ENCODE peak calls at places on chromosomes 5 and 9, in six cellular contexts. C is GM13977; J is CD8-positive, alpha-beta T cell; Q is fibroblast of lung; I is WTC11; S is BE2C. W is an unnamed sample.

GRCh38 chr5:155954739-155955445 is 372.1 kb upstream of the SGCD start:
- DNase-seq in J (no peak), S (no peak), Q (peak), C (no peak), I (no peak), W (no peak)

GRCh38 chr5:119307170-119307569 is 48.6 kb upstream of the TNFAIP8 start:
- DNase-seq in I (no peak), S (no peak), Q (no peak), J (no peak), C (no peak), W (no peak)

GRCh38 chr9:13627502-13627901 is 348.0 kb upstream of the MPDZ start:
- DNase-seq in S (no peak), I (no peak), Q (no peak), C (no peak), J (no peak), W (no peak)

GRCh38 chr9:91320299-91320698 is 41.4 kb downstream of the AUH start:
- DNase-seq in C (no peak), J (no peak), Q (no peak), I (no peak), S (no peak), W (no peak)

GRCh38 chr9:128106181-128106939 is 21.2 kb downstream of the PTGES2 start:
- DNase-seq in C (no peak), J (no peak), I (no peak), Q (no peak), S (no peak), W (no peak)

GRCh38 chr9:96061293-96061987 is 185.9 kb downstream of the ERCC6L2 start:
- DNase-seq in C (peak), S (peak), Q (peak), I (peak), J (peak), W (peak)

GRCh38 chr9:131817627-131818026 is 77.8 kb upstream of the RAPGEF1 start:
- DNase-seq in S (peak), I (no peak), C (no peak), J (no peak), Q (no peak), W (no peak)

GRCh38 chr5:123089971-123090640 is 1.1 kb downstream of the PRDM6 start:
- DNase-seq in Q (no peak), S (peak), J (no peak), I (peak), C (peak), W (peak)

GRCh38 chr9:78574354-78575036 is 277.6 kb downstream of the PSAT1 start:
- DNase-seq in Q (peak), C (no peak), J (no peak), I (no peak), S (no peak), W (no peak)

GRCh38 chr5:169637856-169638190 is 748 bp downstream of the DOCK2 start:
- DNase-seq in I (no peak), C (peak), J (peak), Q (no peak), S (no peak), W (no peak)

GRCh38 chr9:128340691-128341434 is 536 bp downstream of the SLC27A4 start:
- DNase-seq in C (no peak), Q (peak), I (peak), S (peak), J (no peak), W (peak)

GRCh38 chr5:87383216-87383615 is 29.5 kb downstream of the CCNH start:
- DNase-seq in S (no peak), I (no peak), C (no peak), J (no peak), Q (peak), W (no peak)

GRCh38 chr9:115278241-115279035 is 160.5 kb upstream of the TNC start:
- DNase-seq in Q (no peak), C (peak), S (no peak), I (no peak), J (no peak), W (no peak)

GRCh38 chr9:137301086-137301947 is 754 bp downstream of the NRARP start:
- DNase-seq in Q (peak), S (peak), J (no peak), I (peak), C (no peak), W (peak)

GRCh38 chr9:98929096-98929495 is 14.6 kb upstream of the COL15A1 start:
- DNase-seq in J (no peak), Q (peak), S (no peak), C (no peak), I (no peak), W (no peak)

GRCh38 chr5:149937610-149938009 is 7.0 kb downstream of the PDE6A start:
- DNase-seq in C (no peak), J (no peak), Q (no peak), I (no peak), S (no peak), W (no peak)

GRCh38 chr9:135478858-135479468 is 619 bp upstream of the PPP1R26 start:
- DNase-seq in Q (peak), C (peak), J (no peak), I (peak), S (no peak), W (no peak)

GRCh38 chr5:59367791-59368394 is 525.6 kb downstream of the PDE4D start:
- DNase-seq in I (peak), C (peak), Q (peak), J (peak), S (peak), W (peak)

GRCh38 chr9:86983260-86984255 is 36.3 kb upstream of the GAS1 start:
- DNase-seq in S (no peak), Q (peak), I (no peak), C (no peak), J (no peak), W (no peak)

GRCh38 chr9:83130541-83130940 is 67.6 kb upstream of the RASEF start:
- DNase-seq in J (no peak), S (no peak), I (no peak), C (no peak), Q (no peak), W (no peak)

GRCh38 chr5:69250593-69250992 is 15.9 kb downstream of the CDK7 start:
- DNase-seq in C (no peak), I (no peak), J (no peak), Q (no peak), S (no peak), W (no peak)

GRCh38 chr5:115457985-115458384 is 86.6 kb downstream of the FEM1C start:
- DNase-seq in C (no peak), Q (no peak), I (no peak), S (no peak), J (no peak), W (no peak)

GRCh38 chr5:119343766-119344165 is 12.1 kb upstream of the TNFAIP8 start:
- DNase-seq in S (no peak), I (no peak), J (no peak), C (no peak), Q (peak), W (no peak)

GRCh38 chr9:121811140-121811539 is 159.7 kb downstream of the DAB2IP start:
- DNase-seq in Q (no peak), I (no peak), J (no peak), S (no peak), C (no peak), W (no peak)

GRCh38 chr5:159290741-159291140 is 27.7 kb downstream of the UBLCP1 start:
- DNase-seq in S (no peak), C (no peak), I (no peak), Q (no peak), J (no peak), W (no peak)

GRCh38 chr5:73264626-73265025 is 91.6 kb downstream of the TMEM174 start:
- DNase-seq in Q (no peak), C (no peak), I (no peak), J (no peak), S (no peak), W (no peak)

GRCh38 chr9:98888794-98889495 is 54.8 kb upstream of the COL15A1 start:
- DNase-seq in C (no peak), Q (peak), I (no peak), S (no peak), J (no peak), W (no peak)

GRCh38 chr5:42612997-42613396 is 143.6 kb upstream of the CCDC152 start:
- DNase-seq in J (no peak), Q (peak), I (no peak), C (no peak), S (no peak), W (no peak)

GRCh38 chr9:22160235-22160634 is 151.1 kb upstream of the CDKN2B start:
- DNase-seq in I (no peak), S (no peak), C (no peak), Q (no peak), J (no peak), W (no peak)

GRCh38 chr5:176188085-176188484 is 50.1 kb upstream of the SIMC1 start:
- DNase-seq in J (no peak), S (no peak), I (no peak), C (peak), Q (no peak), W (no peak)

GRCh38 chr9:135478191-135478590 is 1.4 kb upstream of the PPP1R26 start:
- DNase-seq in Q (no peak), I (no peak), S (no peak), J (no peak), C (no peak), W (no peak)

GRCh38 chr9:137357166-137357565 is 55.1 kb upstream of the NRARP start:
- DNase-seq in J (no peak), C (no peak), Q (peak), S (no peak), I (no peak), W (no peak)

GRCh38 chr5:9787813-9788600 is 157.9 kb upstream of the TAS2R1 start:
- DNase-seq in Q (no peak), I (no peak), J (no peak), C (no peak), S (no peak), W (no peak)

GRCh38 chr9:8895498-8896224 is 1096.1 kb upstream of the DMAC1 start:
- DNase-seq in I (no peak), Q (peak), C (peak), S (no peak), J (no peak), W (no peak)

GRCh38 chr9:36894695-36895310 is 139.3 kb downstream of the PAX5 start:
- DNase-seq in S (no peak), Q (no peak), C (no peak), I (no peak), J (no peak), W (no peak)

GRCh38 chr9:36897476-36897875 is 136.6 kb downstream of the PAX5 start:
- DNase-seq in S (no peak), Q (no peak), I (no peak), J (no peak), C (no peak), W (no peak)

GRCh38 chr9:36897019-36897418 is 137.0 kb downstream of the PAX5 start:
- DNase-seq in C (no peak), J (no peak), I (no peak), Q (no peak), S (no peak), W (no peak)

GRCh38 chr9:36895744-36896260 is 138.3 kb downstream of the PAX5 start:
- DNase-seq in I (no peak), J (no peak), S (no peak), Q (no peak), C (no peak), W (no peak)

DNA sequence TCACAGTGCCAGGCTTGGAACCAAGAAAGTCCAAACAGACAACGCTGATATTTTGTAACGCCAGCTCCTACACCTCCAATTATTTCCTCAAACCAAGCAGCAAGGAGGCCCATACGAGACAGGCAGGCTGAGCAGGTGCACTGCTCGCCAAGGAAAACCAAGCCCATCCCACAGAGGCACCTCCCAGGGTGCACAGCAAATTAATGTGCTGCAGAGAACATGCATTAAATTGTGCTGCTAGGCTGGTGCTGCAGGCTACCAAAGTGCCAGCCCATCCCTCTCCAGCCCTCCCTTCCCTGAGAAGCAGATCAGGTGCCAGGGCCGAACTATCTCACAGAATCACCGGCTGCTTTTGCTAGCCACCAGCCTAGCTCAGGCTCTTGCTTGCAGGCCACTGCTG is 137.8 kb downstream of the PAX5 start:
- DNase-seq in J (no peak), S (no peak), C (no peak), I (no peak), Q (no peak), W (no peak)
- TF ChIP-seq CTCF in J (no peak), S (no peak), C (no peak), I (no peak), Q (no peak), W (no peak)

DNA sequence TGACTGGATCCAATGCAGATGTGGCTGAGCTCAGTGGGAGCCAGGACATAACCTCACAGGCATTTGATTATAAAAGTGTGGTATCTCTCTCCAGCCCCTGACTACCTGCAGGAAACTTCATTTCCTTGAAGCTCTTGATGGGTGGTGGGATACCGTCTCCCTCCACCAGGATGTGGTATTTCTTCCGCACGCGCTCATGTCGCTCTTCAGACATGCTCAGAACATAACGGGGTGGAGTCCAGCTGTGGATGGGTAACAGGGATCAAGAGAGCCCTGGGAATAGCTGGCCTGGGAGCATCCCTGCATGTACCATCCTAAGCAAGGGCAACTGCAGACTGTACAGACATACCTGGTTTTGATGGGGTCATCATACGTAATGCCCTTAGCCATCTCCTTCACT is 1.2 kb downstream of the DDX41 start:
- DNase-seq in S (no peak), C (no peak), J (no peak), I (no peak), Q (no peak), W (no peak)
- TF ChIP-seq CTCF in S (no peak), C (no peak), J (no peak), I (no peak), Q (no peak), W (peak)

DNA sequence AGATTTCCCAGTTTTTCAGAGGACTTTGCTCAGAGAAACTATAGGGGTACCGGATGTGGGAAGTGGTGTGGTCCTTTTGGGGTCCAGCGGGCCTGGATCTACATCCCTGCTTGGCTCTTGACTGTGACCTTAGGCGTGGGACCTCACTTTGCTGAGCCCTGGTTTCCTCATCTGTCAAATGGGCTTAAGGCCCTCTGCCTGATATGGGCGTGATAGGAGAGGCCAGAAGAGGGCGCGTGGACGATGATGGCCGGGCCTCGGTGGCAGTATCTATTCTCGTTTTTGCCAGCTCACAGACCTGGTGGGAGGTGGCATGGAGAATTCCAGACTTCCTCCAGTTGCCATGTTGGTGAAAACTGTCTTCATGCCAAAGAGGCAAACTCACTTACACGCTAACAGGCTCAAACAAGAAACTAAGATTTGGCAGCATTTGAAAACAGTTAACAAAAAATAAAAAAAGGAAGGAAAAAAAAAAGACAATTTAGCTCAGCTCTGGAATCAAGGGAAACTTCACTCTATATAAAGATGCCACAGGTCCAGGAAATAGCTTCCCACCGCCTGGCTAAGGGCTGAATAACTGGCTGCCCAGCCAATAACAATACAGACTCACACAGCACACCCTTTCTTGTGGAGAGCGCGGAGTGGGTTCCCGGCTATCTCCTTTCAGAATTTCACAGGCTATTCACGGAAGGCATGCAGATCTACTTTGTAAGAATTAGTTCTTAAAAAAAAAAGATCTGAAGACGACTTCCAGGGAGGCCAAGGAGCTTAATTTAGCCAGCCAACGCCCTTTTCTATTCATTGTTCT is 1.7 kb downstream of the SH3PXD2B start:
- DNase-seq in Q (peak), J (no peak), I (no peak), S (no peak), C (no peak), W (no peak)
- TF ChIP-seq CTCF in Q (no peak), J (no peak), I (no peak), S (peak), C (no peak), W (no peak)

DNA sequence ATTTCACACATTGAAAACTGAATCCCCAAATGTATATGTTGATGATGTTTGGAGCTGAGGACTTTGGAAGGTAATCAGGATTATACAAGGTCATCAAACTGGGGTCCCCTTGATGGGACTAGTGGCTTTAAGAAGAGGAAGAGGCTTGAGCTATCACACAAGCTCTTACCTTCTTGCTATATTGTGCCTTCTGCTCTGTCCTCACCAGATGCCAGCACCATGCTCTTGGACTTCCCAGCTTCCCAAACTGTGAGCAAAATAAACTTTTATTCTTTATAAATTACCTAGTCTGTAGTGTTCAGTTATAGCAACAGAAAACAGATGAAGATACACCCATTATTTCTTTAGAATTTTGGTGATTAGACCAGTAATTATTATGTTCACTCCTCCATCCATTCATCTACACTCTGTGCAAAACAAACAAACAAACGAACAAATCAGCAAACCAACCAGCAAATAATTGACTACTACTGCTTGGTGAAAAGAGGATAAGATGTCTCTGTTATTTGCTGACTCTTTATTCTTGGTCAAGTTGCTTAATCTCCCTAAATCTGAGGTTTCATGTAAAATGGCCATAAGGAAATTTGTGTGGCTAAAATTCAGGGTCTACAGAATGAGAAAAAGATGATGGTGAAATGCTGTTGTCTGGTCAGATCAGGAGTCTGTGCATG is 854.0 kb downstream of the MAT2B start:
- DNase-seq in C (no peak), S (no peak), Q (no peak), J (no peak), I (no peak), W (no peak)
- TF ChIP-seq CTCF in C (no peak), S (no peak), Q (no peak), J (no peak), I (no peak), W (no peak)

GRCh38 chr9:5773324-5773999 is 59.5 kb downstream of the ERMP1 start:
- DNase-seq in I (no peak), J (no peak), Q (no peak), S (peak), C (no peak), W (no peak)
- TF ChIP-seq CTCF in I (no peak), J (no peak), Q (no peak), S (peak), C (peak), W (peak)

GRCh38 chr9:34185778-34186551 is 7.1 kb downstream of the UBAP1 start:
- DNase-seq in J (peak), Q (peak), C (peak), S (no peak), I (no peak), W (no peak)

GRCh38 chr9:34187891-34188240 is 9.0 kb downstream of the UBAP1 start:
- DNase-seq in J (no peak), S (no peak), Q (no peak), I (no peak), C (no peak), W (no peak)

GRCh38 chr9:34195143-34195542 is 16.3 kb downstream of the UBAP1 start:
- DNase-seq in S (no peak), I (no peak), Q (no peak), C (no peak), J (no peak), W (no peak)

DNA sequence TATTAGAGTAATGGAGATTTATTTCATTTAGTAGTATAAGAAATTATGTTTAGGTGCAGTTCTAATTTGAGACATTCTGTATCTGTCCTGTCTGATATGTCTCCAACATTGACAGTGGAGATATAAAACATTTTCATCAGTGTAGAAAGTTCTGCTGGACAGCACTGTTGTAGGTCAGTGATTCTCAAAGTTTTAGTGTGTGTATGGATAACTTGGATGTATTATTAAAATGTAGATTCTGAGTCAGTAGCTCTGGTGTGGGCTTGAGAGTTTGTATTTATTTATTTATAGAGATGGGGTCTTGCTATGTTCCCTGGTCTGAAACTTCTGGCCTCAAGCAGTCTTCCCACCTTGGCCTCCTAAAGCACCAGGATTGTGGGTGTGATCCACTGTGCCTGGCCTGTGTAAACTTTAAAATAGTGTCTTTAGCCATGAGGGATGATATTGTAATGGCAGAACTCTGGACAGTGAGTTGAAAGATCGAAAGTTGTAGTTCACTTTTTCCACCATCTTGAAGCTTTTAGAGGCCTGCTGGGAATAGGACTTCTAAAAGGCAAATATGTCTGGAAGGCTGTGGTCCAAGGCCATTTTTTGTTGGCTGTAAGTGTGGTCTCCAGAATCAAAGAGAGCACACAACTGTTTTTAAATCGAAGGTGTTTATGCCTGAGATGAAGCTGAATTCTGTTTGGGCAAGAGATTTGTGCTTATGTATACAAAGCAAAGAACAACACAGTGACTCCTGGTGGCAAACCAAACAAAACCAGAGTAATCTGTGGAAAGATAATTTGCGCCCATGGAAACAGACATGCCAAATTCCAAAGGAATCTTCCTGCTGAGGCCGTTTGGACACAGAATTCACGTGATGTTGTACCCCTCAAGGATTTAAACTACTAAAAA is 12.4 kb downstream of the UBAP1 start:
- DNase-seq in C (no peak), J (no peak), S (peak), Q (peak), I (no peak), W (no peak)
- TF ChIP-seq CTCF in C (peak), J (no peak), S (peak), Q (peak), I (no peak), W (no peak)

W was measured in glutamatergic neuron.